ENCODE peak calls at places on chromosomes 16 and 17, in five cellular contexts. Q is endothelial cell of umbilical vein; S is MM.1S; R is CD4-positive, alpha-beta T cell; V is body of pancreas. W is an unnamed sample.
A peak's percentile ranks its signal among the peaks of the same experiment; 100 is the strongest.

GRCh38 chr17:21463204-21463661 is 87.1 kb downstream of the KCNJ12 start:
- DNase-seq in V (no peak), R (no peak), S (no peak), Q (no peak), W (no peak)

GRCh38 chr16:4231367-4231766 is 10.5 kb downstream of the SRL start:
- DNase-seq in Q (no peak), R (no peak), S (no peak), V (no peak), W (no peak)

GRCh38 chr17:692116-692515 is 22.5 kb downstream of the VPS53 start:
- DNase-seq in S (no peak), V (no peak), R (no peak), Q (no peak), W (no peak)

GRCh38 chr16:49986351-49987124 is 38.5 kb upstream of the CNEP1R1 start:
- DNase-seq in Q (peak; percentile 82), S (no peak), R (no peak), V (no peak), W (no peak)

GRCh38 chr17:80424878-80425765 is 10.2 kb downstream of the ENDOV start:
- DNase-seq in V (no peak), R (no peak), S (no peak), Q (no peak), W (no peak)

GRCh38 chr17:59725691-59726090 is 18.2 kb downstream of the VMP1 start:
- DNase-seq in Q (no peak), R (no peak), S (no peak), V (no peak), W (no peak)

GRCh38 chr17:1111599-1112443 is 68.0 kb downstream of the ABR start:
- DNase-seq in Q (no peak), R (no peak), S (no peak), V (no peak), W (no peak)

GRCh38 chr17:14775761-14776492 is 475.0 kb downstream of the HS3ST3B1 start:
- DNase-seq in V (peak; percentile 20), R (no peak), S (no peak), Q (no peak), W (no peak)

GRCh38 chr17:37259030-37259735 is 116.6 kb upstream of the C17orf78 start:
- DNase-seq in S (no peak), R (no peak), V (no peak), Q (peak; percentile 7), W (no peak)

GRCh38 chr16:22007509-22008214 is at the start of gene MOSMO:
- DNase-seq in Q (peak; percentile 72), S (peak; percentile 65), R (peak; percentile 68), V (peak; percentile 72), W (peak; percentile 89)

GRCh38 chr16:51440096-51440495 is 289.0 kb upstream of the SALL1 start:
- DNase-seq in S (no peak), V (no peak), R (no peak), Q (no peak), W (no peak)

GRCh38 chr17:44362964-44363612 is 565 bp downstream of the FAM171A2 start:
- DNase-seq in Q (peak; percentile 18), V (no peak), S (no peak), R (no peak), W (peak; percentile 67)

GRCh38 chr16:2531371-2531695 is at the start of gene CEMP1:
- DNase-seq in V (no peak), S (no peak), Q (no peak), R (no peak), W (no peak)

GRCh38 chr17:15363702-15364101 is 22.3 kb upstream of the TEKT3 start:
- DNase-seq in V (no peak), R (no peak), S (no peak), Q (no peak), W (no peak)

GRCh38 chr16:29646947-29647346 is 16.1 kb upstream of the SPN start:
- DNase-seq in R (no peak), Q (no peak), V (no peak), S (no peak), W (no peak)

GRCh38 chr17:58402047-58402446 is 15.3 kb downstream of the RNF43 start:
- DNase-seq in Q (no peak), V (no peak), R (no peak), S (no peak), W (no peak)

GRCh38 chr16:12757546-12757945 is 46.1 kb downstream of the CPPED1 start:
- DNase-seq in Q (peak; percentile 6), S (no peak), R (no peak), V (no peak), W (no peak)

GRCh38 chr17:64599187-64599676 is 62.9 kb downstream of the SMURF2 start:
- DNase-seq in S (no peak), R (peak; percentile 18), Q (no peak), V (no peak), W (no peak)

GRCh38 chr16:14370736-14371234 is 259.3 kb downstream of the PARN start:
- DNase-seq in Q (no peak), S (no peak), R (no peak), V (no peak), W (no peak)

GRCh38 chr16:13401631-13402030 is 500.2 kb downstream of the SHISA9 start:
- DNase-seq in R (no peak), V (no peak), Q (no peak), S (no peak), W (no peak)

GRCh38 chr16:12901204-12901596 is 198 bp upstream of the SHISA9 start:
- DNase-seq in V (peak; percentile 18), R (no peak), S (no peak), Q (no peak), W (no peak)

GRCh38 chr16:81582655-81583441 is 138.2 kb downstream of the CMIP start:
- DNase-seq in R (no peak), S (no peak), Q (no peak), V (peak; percentile 54), W (no peak)

GRCh38 chr16:70416748-70417616 is 21.9 kb downstream of the ST3GAL2 start:
- DNase-seq in V (no peak), S (peak; percentile 80), Q (no peak), R (no peak), W (peak; percentile 78)

GRCh38 chr16:70454221-70455034 is at the start of gene FCSK:
- DNase-seq in S (peak; percentile 70), R (peak; percentile 59), V (peak; percentile 78), Q (peak; percentile 86), W (peak; percentile 87)

GRCh38 chr17:61997649-61998048 is 67.4 kb downstream of the MED13 start:
- DNase-seq in Q (peak; percentile 12), S (no peak), R (no peak), V (no peak), W (no peak)

GRCh38 chr17:65984299-65984698 is 207.6 kb downstream of the CEP112 start:
- DNase-seq in Q (no peak), S (no peak), R (no peak), V (no peak), W (no peak)

GRCh38 chr16:53865492-53865863 is 161.5 kb downstream of the FTO start:
- DNase-seq in S (no peak), R (no peak), Q (peak; percentile 73), V (no peak), W (peak; percentile 14)

GRCh38 chr17:82891911-82892310 is 52.1 kb upstream of the ZNF750 start:
- DNase-seq in Q (no peak), R (no peak), V (no peak), S (no peak), W (no peak)

GRCh38 chr16:75733305-75734141 is 7.2 kb upstream of the CPHXL start:
- DNase-seq in Q (no peak), R (no peak), S (no peak), V (no peak), W (no peak)

GRCh38 chr17:66734544-66734943 is 100.4 kb upstream of the CACNG5 start:
- DNase-seq in S (no peak), Q (no peak), R (no peak), V (no peak), W (no peak)

GRCh38 chr16:13300066-13300465 is 398.7 kb downstream of the SHISA9 start:
- DNase-seq in Q (no peak), S (no peak), R (no peak), V (no peak), W (no peak)

GRCh38 chr17:79617304-79617703 is 6.5 kb upstream of the RBFOX3 start:
- DNase-seq in V (no peak), R (no peak), S (no peak), Q (no peak), W (no peak)

GRCh38 chr16:57386381-57386951 is 14.2 kb downstream of the CX3CL1 start:
- DNase-seq in R (no peak), S (no peak), Q (no peak), V (no peak), W (no peak)

GRCh38 chr17:49575524-49576120 is at the start of gene NXPH3:
- DNase-seq in R (peak; percentile 49), V (peak; percentile 47), S (peak; percentile 64), Q (peak; percentile 42), W (peak; percentile 84)
- TF ChIP-seq CTCF in R (no peak), V (peak; percentile 38), S (peak; percentile 21), Q (peak; percentile 66), W (peak; percentile 80)

GRCh38 chr16:88667496-88667895 is 4.6 kb upstream of the MVD start:
- DNase-seq in V (no peak), S (no peak), R (no peak), Q (no peak), W (no peak)
- TF ChIP-seq CTCF in V (no peak), S (no peak), R (no peak), Q (no peak), W (no peak)

GRCh38 chr16:89244754-89245153 is 27.3 kb downstream of the ZNF778 start:
- DNase-seq in S (no peak), V (no peak), R (no peak), Q (no peak), W (no peak)

GRCh38 chr16:89246383-89246902 is 28.9 kb downstream of the ZNF778 start:
- DNase-seq in R (no peak), V (no peak), S (no peak), Q (no peak), W (no peak)

GRCh38 chr16:89248196-89249005 is 30.9 kb downstream of the ZNF778 start:
- DNase-seq in R (no peak), V (no peak), S (no peak), Q (no peak), W (no peak)

GRCh38 chr16:89243664-89244063 is 26.2 kb downstream of the ZNF778 start:
- DNase-seq in S (no peak), Q (no peak), R (no peak), V (no peak), W (no peak)

GRCh38 chr16:89246903-89247733 is 29.6 kb downstream of the ZNF778 start:
- DNase-seq in Q (peak; percentile 62), V (peak; percentile 90), S (no peak), R (peak; percentile 96), W (peak; percentile 99)
- TF ChIP-seq CTCF in Q (no peak), V (no peak), S (no peak), R (no peak), W (no peak)

GRCh38 chr16:67666032-67666537 is 465 bp downstream of the ENKD1 start:
- DNase-seq in V (peak; percentile 70), R (no peak), S (no peak), Q (peak; percentile 30), W (no peak)
- TF ChIP-seq CTCF in V (no peak), R (no peak), S (no peak), Q (no peak), W (no peak)

W was measured in GM10248.